ENCODE peak calls at places on chromosomes 2 and 18, in eight cellular contexts. S is fibroblast of the aortic adventitia; E is adipocyte; C is CD4-positive, alpha-beta memory T cell; D is GM23248; W is fibroblast of villous mesenchyme; O is skeletal muscle cell; X is neural progenitor cell. Y is an unnamed sample.
A peak's percentile ranks its signal among the peaks of the same experiment; 100 is the strongest.

GRCh38 chr2:69514406-69514805 is 77.2 kb upstream of the NFU1 start:
- DNase-seq in S (peak; percentile 72), E (peak; percentile 79), C (no peak), D (peak; percentile 63), W (peak; percentile 91), O (peak; percentile 76), X (peak; percentile 78), Y (peak; percentile 93)

GRCh38 chr2:71101656-71102055 is 28.4 kb downstream of the MCEE start:
- DNase-seq in S (peak; percentile 74), E (peak; percentile 20), C (no peak), D (peak; percentile 65), W (peak; percentile 56), O (peak; percentile 78), X (no peak), Y (peak; percentile 83)

GRCh38 chr18:23134780-23135678 is at the start of gene CABLES1:
- DNase-seq in S (peak; percentile 63), E (peak; percentile 71), C (no peak), D (peak; percentile 76), W (peak; percentile 42), O (no peak), X (peak; percentile 71), Y (peak; percentile 73)

GRCh38 chr18:62976227-62976626 is 260.9 kb downstream of the PHLPP1 start:
- DNase-seq in S (no peak), E (no peak), C (no peak), D (no peak), W (no peak), O (no peak), X (no peak), Y (no peak)

GRCh38 chr2:238714038-238714528 is 133.8 kb upstream of the TWIST2 start:
- DNase-seq in S (peak; percentile 66), E (no peak), C (no peak), D (peak; percentile 74), W (peak; percentile 48), O (no peak), X (no peak), Y (peak; percentile 33)

GRCh38 chr18:13003466-13003896 is 12.3 kb downstream of the CEP192 start:
- DNase-seq in S (peak; percentile 72), E (peak; percentile 55), C (no peak), D (peak; percentile 70), W (peak; percentile 86), O (peak; percentile 23), X (peak; percentile 54), Y (peak; percentile 92)

GRCh38 chr2:71082402-71083252 is 14.2 kb downstream of the NAGK start:
- DNase-seq in S (no peak), E (no peak), C (peak; percentile 53), D (no peak), W (no peak), O (no peak), X (no peak), Y (no peak)

GRCh38 chr2:10384089-10384734 is 63.9 kb downstream of the ODC1 start:
- DNase-seq in S (no peak), E (no peak), C (no peak), D (no peak), W (no peak), O (no peak), X (no peak), Y (no peak)

GRCh38 chr2:18483896-18484295 is 76.6 kb downstream of the RDH14 start:
- DNase-seq in S (peak; percentile 44), E (peak; percentile 30), C (no peak), D (no peak), W (peak; percentile 27), O (no peak), X (no peak), Y (peak; percentile 44)

GRCh38 chr2:187552959-187553681 is 1.1 kb downstream of the TFPI start:
- DNase-seq in S (peak; percentile 77), E (peak; percentile 77), C (no peak), D (peak; percentile 83), W (peak; percentile 90), O (peak; percentile 45), X (no peak), Y (peak; percentile 78)

GRCh38 chr2:223613017-223613950 is 11.1 kb upstream of the SCG2 start:
- DNase-seq in S (peak; percentile 98), E (peak; percentile 99), C (no peak), D (peak; percentile 99), W (peak; percentile 99), O (peak; percentile 98), X (peak; percentile 55), Y (peak; percentile 99)

GRCh38 chr18:44834867-44835469 is 154.3 kb downstream of the SETBP1 start:
- DNase-seq in S (no peak), E (no peak), C (no peak), D (no peak), W (no peak), O (no peak), X (no peak), Y (no peak)

GRCh38 chr18:46413684-46414083 is 243.3 kb downstream of the LOXHD1 start:
- DNase-seq in S (no peak), E (peak; percentile 28), C (no peak), D (no peak), W (no peak), O (no peak), X (no peak), Y (peak; percentile 45)

GRCh38 chr2:236036045-236036444 is 132.1 kb downstream of the GBX2 start:
- DNase-seq in S (no peak), E (no peak), C (no peak), D (no peak), W (no peak), O (no peak), X (no peak), Y (no peak)

GRCh38 chr2:241803387-241804325 is 5.3 kb upstream of the NEU4 start:
- DNase-seq in S (peak; percentile 44), E (peak; percentile 69), C (peak; percentile 48), D (peak; percentile 60), W (peak; percentile 70), O (no peak), X (no peak), Y (peak; percentile 60)

GRCh38 chr2:113406114-113406513 is 31.4 kb upstream of the ZNG1B start:
- DNase-seq in S (no peak), E (no peak), C (no peak), D (no peak), W (no peak), O (no peak), X (peak; percentile 34), Y (no peak)

GRCh38 chr2:54946220-54946568 is 104.1 kb downstream of the RTN4 start:
- DNase-seq in S (no peak), E (no peak), C (no peak), D (peak; percentile 42), W (no peak), O (no peak), X (no peak), Y (no peak)
- H3K4me3 ChIP-seq in S (no peak overlapping the region), E (peak overlapping the region; percentile 41), C (no peak overlapping the region), D (no peak overlapping the region), W (no peak overlapping the region), O (no peak overlapping the region), X (no peak overlapping the region), Y (no peak overlapping the region)

DNA sequence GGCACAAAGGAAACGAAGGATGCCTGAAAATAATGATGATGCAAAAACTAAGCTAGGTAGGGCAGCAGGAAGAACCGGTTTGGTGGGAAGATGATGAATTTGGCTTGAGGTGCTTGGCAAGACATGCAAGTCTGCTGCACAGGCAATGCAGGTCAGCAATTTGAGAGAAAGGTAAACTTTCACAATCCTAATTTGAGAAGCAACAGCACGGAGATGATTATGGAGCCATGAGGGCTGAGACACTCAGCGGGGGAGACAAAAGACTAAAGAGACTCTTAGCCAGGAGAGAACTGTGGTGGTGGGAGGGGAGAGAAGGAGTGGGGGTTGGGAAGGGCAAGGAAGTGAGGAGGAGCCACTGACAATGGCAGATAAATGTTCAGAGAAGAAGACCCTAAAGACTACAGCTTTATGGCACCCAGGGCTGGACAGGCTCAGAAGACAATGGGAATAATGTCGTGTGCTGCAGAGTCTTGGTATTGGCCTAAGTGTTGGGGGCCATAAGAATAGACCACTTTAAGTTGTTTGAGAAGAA is 19.4 kb upstream of the RNF149 start:
- DNase-seq in S (no peak), E (no peak), C (no peak), D (no peak), W (no peak), O (no peak), X (no peak), Y (no peak)
- H3K4me3 ChIP-seq in S (no peak overlapping the region), E (no peak overlapping the region), C (peak overlapping the region; percentile 20), D (no peak overlapping the region), W (no peak overlapping the region), O (no peak overlapping the region), X (no peak overlapping the region), Y (no peak overlapping the region)

GRCh38 chr2:237485304-237485703 is 1.7 kb upstream of the MLPH start:
- DNase-seq in S (no peak), E (no peak), C (no peak), D (peak; percentile 27), W (peak; percentile 26), O (no peak), X (no peak), Y (no peak)

GRCh38 chr2:237485844-237486243 is 1.2 kb upstream of the MLPH start:
- DNase-seq in S (no peak), E (no peak), C (no peak), D (no peak), W (peak; percentile 24), O (no peak), X (no peak), Y (no peak)

GRCh38 chr2:237487496-237487895 is 445 bp downstream of the MLPH start:
- DNase-seq in S (no peak), E (no peak), C (no peak), D (no peak), W (no peak), O (no peak), X (no peak), Y (no peak)

GRCh38 chr2:237486819-237487448 is at the start of gene MLPH:
- DNase-seq in S (no peak), E (peak; percentile 54), C (no peak), D (peak; percentile 77), W (peak; percentile 66), O (no peak), X (peak; percentile 66), Y (peak; percentile 64)

GRCh38 chr2:237486334-237486818 is 675 bp upstream of the MLPH start:
- DNase-seq in S (no peak), E (peak; percentile 50), C (no peak), D (peak; percentile 65), W (peak; percentile 49), O (no peak), X (peak; percentile 52), Y (no peak)
- H3K4me3 ChIP-seq in S (peak overlapping the region; percentile 69), E (peak overlapping the region; percentile 86), C (no peak overlapping the region), D (peak overlapping the region; percentile 84), W (peak overlapping the region; percentile 62), O (peak overlapping the region; percentile 79), X (peak overlapping the region; percentile 51), Y (peak overlapping the region; percentile 86)

GRCh38 chr2:230267059-230267458 is 41.5 kb downstream of the SP140 start:
- DNase-seq in S (no peak), E (no peak), C (no peak), D (no peak), W (no peak), O (no peak), X (no peak), Y (no peak)

GRCh38 chr2:230268606-230269222 is 43.2 kb downstream of the SP140 start:
- DNase-seq in S (peak; percentile 27), E (peak; percentile 1), C (no peak), D (peak; percentile 2), W (no peak), O (no peak), X (no peak), Y (peak; percentile 48)

GRCh38 chr2:230266654-230267053 is 41.1 kb downstream of the SP140 start:
- DNase-seq in S (peak; percentile 34), E (no peak), C (no peak), D (no peak), W (peak; percentile 12), O (no peak), X (no peak), Y (peak; percentile 36)

GRCh38 chr2:230267556-230267955 is 42.0 kb downstream of the SP140 start:
- DNase-seq in S (no peak), E (no peak), C (no peak), D (no peak), W (no peak), O (no peak), X (no peak), Y (no peak)

GRCh38 chr2:230269715-230270114 is 44.2 kb downstream of the SP140 start:
- DNase-seq in S (no peak), E (no peak), C (no peak), D (no peak), W (no peak), O (no peak), X (no peak), Y (no peak)
- H3K4me3 ChIP-seq in S (no peak overlapping the region), E (no peak overlapping the region), C (no peak overlapping the region), D (no peak overlapping the region), W (no peak overlapping the region), O (no peak overlapping the region), X (no peak overlapping the region), Y (no peak overlapping the region)